ENCODE peak calls at places on chromosomes 5 and 9, in four cellular contexts. One of them, this sample, is unnamed.

GRCh38 chr5:38672059-38672791 is 115.8 kb upstream of the LIFR start:
- DNase-seq in activated CD4-positive, CD25-positive, alpha-beta regulatory T cell treated with anti-CD3 and anti-CD28 coated beads, Interleukin-2, amount 50 U/mL, for 72 hours: no peak
- DNase-seq in amniotic stem cell: no peak
- DNase-seq in heart left ventricle: no peak
- DNase-seq in this sample: no peak

GRCh38 chr5:96048763-96049162 is 87.1 kb upstream of the ELL2 start:
- DNase-seq in amniotic stem cell: no peak
- DNase-seq in heart left ventricle: no peak
- DNase-seq in activated CD4-positive, CD25-positive, alpha-beta regulatory T cell treated with anti-CD3 and anti-CD28 coated beads, Interleukin-2, amount 50 U/mL, for 72 hours: no peak
- DNase-seq in this sample: no peak

GRCh38 chr9:77417570-77417969 is 230.6 kb downstream of the GNA14 start:
- DNase-seq in heart left ventricle: no peak
- DNase-seq in activated CD4-positive, CD25-positive, alpha-beta regulatory T cell treated with anti-CD3 and anti-CD28 coated beads, Interleukin-2, amount 50 U/mL, for 72 hours: no peak
- DNase-seq in amniotic stem cell: no peak
- DNase-seq in this sample: peak

GRCh38 chr5:76604838-76605237 is 18.4 kb downstream of the F2RL2 start:
- DNase-seq in amniotic stem cell: no peak
- DNase-seq in heart left ventricle: no peak
- DNase-seq in activated CD4-positive, CD25-positive, alpha-beta regulatory T cell treated with anti-CD3 and anti-CD28 coated beads, Interleukin-2, amount 50 U/mL, for 72 hours: no peak
- DNase-seq in this sample: no peak

GRCh38 chr5:139696894-139697658 is 48.9 kb downstream of the CXXC5 start:
- DNase-seq in heart left ventricle: peak
- DNase-seq in amniotic stem cell: peak
- DNase-seq in activated CD4-positive, CD25-positive, alpha-beta regulatory T cell treated with anti-CD3 and anti-CD28 coated beads, Interleukin-2, amount 50 U/mL, for 72 hours: no peak
- DNase-seq in this sample: peak

GRCh38 chr9:33818167-33818831 is 1.3 kb downstream of the UBE2R2 start:
- DNase-seq in heart left ventricle: no peak
- DNase-seq in amniotic stem cell: no peak
- DNase-seq in activated CD4-positive, CD25-positive, alpha-beta regulatory T cell treated with anti-CD3 and anti-CD28 coated beads, Interleukin-2, amount 50 U/mL, for 72 hours: no peak
- DNase-seq in this sample: no peak

GRCh38 chr5:142013734-142014495 is 1.1 kb upstream of the GNPDA1 start:
- DNase-seq in heart left ventricle: peak
- DNase-seq in amniotic stem cell: no peak
- DNase-seq in activated CD4-positive, CD25-positive, alpha-beta regulatory T cell treated with anti-CD3 and anti-CD28 coated beads, Interleukin-2, amount 50 U/mL, for 72 hours: no peak
- DNase-seq in this sample: no peak

GRCh38 chr9:108162664-108163063 is 673.1 kb upstream of the KLF4 start:
- DNase-seq in amniotic stem cell: peak
- DNase-seq in activated CD4-positive, CD25-positive, alpha-beta regulatory T cell treated with anti-CD3 and anti-CD28 coated beads, Interleukin-2, amount 50 U/mL, for 72 hours: no peak
- DNase-seq in heart left ventricle: no peak
- DNase-seq in this sample: peak

GRCh38 chr5:170181902-170182301 is 50.9 kb upstream of the C5orf58 start:
- DNase-seq in activated CD4-positive, CD25-positive, alpha-beta regulatory T cell treated with anti-CD3 and anti-CD28 coated beads, Interleukin-2, amount 50 U/mL, for 72 hours: no peak
- DNase-seq in amniotic stem cell: no peak
- DNase-seq in heart left ventricle: no peak
- DNase-seq in this sample: no peak